ENCODE peak calls at places on chromosomes 7 and 10, in ten cellular contexts. Q, Y, Z, U, V, S, P, K, A and N are unnamed samples.

GRCh38 chr10:782751-783648 is 93.5 kb upstream of the DIP2C start:
- DNase-seq in Q (peak; percentile 25), Y (no peak), Z (no peak), U (no peak), V (no peak), S (no peak), P (no peak), K (peak; percentile 38), A (no peak), N (no peak)

GRCh38 chr7:18866359-18867036 is 250.9 kb downstream of the TWIST1 start:
- DNase-seq in Q (no peak), Y (peak; percentile 96), Z (peak; percentile 99), U (no peak), V (no peak), S (peak; percentile 100), P (no peak), K (no peak), A (peak; percentile 54), N (peak; percentile 22)

GRCh38 chr10:17758200-17758599 is 6.2 kb downstream of the TMEM236 start:
- DNase-seq in Q (no peak), Y (no peak), Z (no peak), U (no peak), V (no peak), S (peak; percentile 10), P (no peak), K (no peak), A (peak; percentile 32), N (no peak)

GRCh38 chr10:7092603-7093002 is 318.2 kb downstream of the SFMBT2 start:
- DNase-seq in Q (no peak), Y (peak; percentile 38), Z (no peak), U (no peak), V (no peak), S (no peak), P (no peak), K (no peak), A (no peak), N (no peak)

GRCh38 chr10:119770928-119771327 is 45.1 kb downstream of the INPP5F start:
- DNase-seq in Q (no peak), Y (no peak), Z (no peak), U (no peak), V (no peak), S (peak; percentile 29), P (no peak), K (no peak), A (no peak), N (no peak)

GRCh38 chr7:150448789-150449147 is 1.7 kb upstream of the GIMAP8 start:
- DNase-seq in Q (peak; percentile 79), Y (peak; percentile 74), Z (peak; percentile 65), U (peak; percentile 47), V (peak; percentile 91), S (peak; percentile 74), P (peak; percentile 78), K (peak; percentile 87), A (peak; percentile 84), N (peak; percentile 41)

GRCh38 chr7:36784991-36785940 is 61.0 kb upstream of the AOAH start:
- DNase-seq in Q (no peak), Y (peak; percentile 9), Z (no peak), U (no peak), V (peak; percentile 88), S (no peak), P (peak; percentile 75), K (peak; percentile 60), A (no peak), N (peak; percentile 70)

GRCh38 chr7:2724453-2725177 is 36.6 kb downstream of the AMZ1 start:
- DNase-seq in Q (no peak), Y (no peak), Z (no peak), U (no peak), V (no peak), S (no peak), P (no peak), K (peak; percentile 15), A (no peak), N (no peak)

GRCh38 chr7:37481722-37482288 is 33.1 kb upstream of the ELMO1 start:
- DNase-seq in Q (no peak), Y (no peak), Z (no peak), U (no peak), V (no peak), S (no peak), P (no peak), K (no peak), A (no peak), N (no peak)

GRCh38 chr10:116752969-116753665 is 10.8 kb upstream of the HSPA12A start:
- DNase-seq in Q (no peak), Y (no peak), Z (no peak), U (no peak), V (no peak), S (no peak), P (no peak), K (no peak), A (no peak), N (no peak)

GRCh38 chr7:74514131-74514591 is 60.5 kb downstream of the GTF2IRD1 start:
- DNase-seq in Q (no peak), Y (no peak), Z (no peak), U (no peak), V (no peak), S (no peak), P (no peak), K (no peak), A (no peak), N (no peak)

GRCh38 chr7:74512762-74513161 is 59.1 kb downstream of the GTF2IRD1 start:
- DNase-seq in Q (no peak), Y (no peak), Z (no peak), U (no peak), V (no peak), S (no peak), P (no peak), K (no peak), A (no peak), N (no peak)

GRCh38 chr7:74518041-74518440 is 64.3 kb downstream of the GTF2IRD1 start:
- DNase-seq in Q (no peak), Y (no peak), Z (no peak), U (no peak), V (no peak), S (no peak), P (no peak), K (no peak), A (no peak), N (no peak)

GRCh38 chr7:74516214-74516613 is 62.5 kb downstream of the GTF2IRD1 start:
- DNase-seq in Q (no peak), Y (no peak), Z (no peak), U (no peak), V (no peak), S (no peak), P (no peak), K (no peak), A (no peak), N (no peak)

GRCh38 chr7:74515276-74515675 is 61.6 kb downstream of the GTF2IRD1 start:
- DNase-seq in Q (no peak), Y (no peak), Z (no peak), U (no peak), V (no peak), S (no peak), P (no peak), K (no peak), A (no peak), N (no peak)
- H3K27ac ChIP-seq in Q (no peak overlapping the region), Y (peak overlapping the region; percentile 1), Z (no peak overlapping the region), U (no peak overlapping the region), V (no peak overlapping the region), S (no peak overlapping the region), P (no peak overlapping the region), K (no peak overlapping the region), A (no peak overlapping the region), N (no peak overlapping the region)

GRCh38 chr10:59311025-59311424 is 51.3 kb downstream of the FAM13C start:
- DNase-seq in Q (no peak), Y (no peak), Z (no peak), U (no peak), V (no peak), S (no peak), P (no peak), K (no peak), A (no peak), N (no peak)
- H3K27ac ChIP-seq in Q (no peak overlapping the region), Y (no peak overlapping the region), Z (no peak overlapping the region), U (no peak overlapping the region), V (no peak overlapping the region), S (no peak overlapping the region), P (no peak overlapping the region), K (no peak overlapping the region), A (no peak overlapping the region), N (no peak overlapping the region)

GRCh38 chr7:131525820-131526219 is 30.6 kb downstream of the PODXL start:
- DNase-seq in Q (no peak), Y (no peak), Z (peak; percentile 28), U (no peak), V (no peak), S (peak; percentile 54), P (no peak), K (no peak), A (no peak), N (no peak)
- H3K27ac ChIP-seq in Q (no peak overlapping the region), Y (no peak overlapping the region), Z (no peak overlapping the region), U (no peak overlapping the region), V (no peak overlapping the region), S (no peak overlapping the region), P (no peak overlapping the region), K (no peak overlapping the region), A (no peak overlapping the region), N (no peak overlapping the region)

GRCh38 chr10:10658157-10658556 is 359.5 kb upstream of the CELF2 start:
- DNase-seq in Q (no peak), Y (no peak), Z (no peak), U (no peak), V (no peak), S (peak; percentile 16), P (no peak), K (no peak), A (no peak), N (peak; percentile 15)
- H3K27ac ChIP-seq in Q (no peak overlapping the region), Y (no peak overlapping the region), Z (no peak overlapping the region), U (no peak overlapping the region), V (no peak overlapping the region), S (no peak overlapping the region), P (no peak overlapping the region), K (no peak overlapping the region), A (no peak overlapping the region), N (no peak overlapping the region)